ENCODE peak calls at places on chromosomes 2 and 18, in seven cellular contexts. One of them, this sample, is unnamed.

GRCh38 chr2:95043300-95043786 is 17.8 kb downstream of the MAL start:
- DNase-seq in astrocyte of the spinal cord: peak; percentile 71
- DNase-seq in suprapubic skin: no peak
- DNase-seq in endothelial cell: no peak
- DNase-seq in left lung: peak; percentile 90
- DNase-seq in coronary artery: peak; percentile 85
- DNase-seq in ovary: peak; percentile 35
- DNase-seq in this sample: no peak

GRCh38 chr2:26235089-26235488 is 9.3 kb downstream of the HADHA start:
- DNase-seq in ovary: no peak
- DNase-seq in left lung: no peak
- DNase-seq in endothelial cell: no peak
- DNase-seq in astrocyte of the spinal cord: no peak
- DNase-seq in suprapubic skin: no peak
- DNase-seq in coronary artery: no peak
- DNase-seq in this sample: no peak

GRCh38 chr18:11981383-11981632 is at the start of gene IMPA2:
- DNase-seq in astrocyte of the spinal cord: no peak
- DNase-seq in endothelial cell: no peak
- DNase-seq in left lung: no peak
- DNase-seq in coronary artery: no peak
- DNase-seq in ovary: no peak
- DNase-seq in suprapubic skin: no peak
- DNase-seq in this sample: no peak

GRCh38 chr2:190843874-190844699 is 36.5 kb upstream of the GLS start:
- DNase-seq in left lung: no peak
- DNase-seq in endothelial cell: no peak
- DNase-seq in ovary: no peak
- DNase-seq in astrocyte of the spinal cord: no peak
- DNase-seq in coronary artery: no peak
- DNase-seq in suprapubic skin: no peak
- DNase-seq in this sample: no peak

GRCh38 chr18:48831802-48832201 is 119.0 kb downstream of the SMAD7 start:
- DNase-seq in ovary: no peak
- DNase-seq in suprapubic skin: peak; percentile 31
- DNase-seq in coronary artery: no peak
- DNase-seq in astrocyte of the spinal cord: no peak
- DNase-seq in left lung: no peak
- DNase-seq in endothelial cell: no peak
- DNase-seq in this sample: no peak

GRCh38 chr18:24517554-24517953 is 57.1 kb downstream of the HRH4 start:
- DNase-seq in endothelial cell: no peak
- DNase-seq in astrocyte of the spinal cord: no peak
- DNase-seq in ovary: no peak
- DNase-seq in left lung: no peak
- DNase-seq in coronary artery: no peak
- DNase-seq in suprapubic skin: no peak
- DNase-seq in this sample: no peak

GRCh38 chr18:35163736-35164532 is 76.9 kb upstream of the ZNF397 start:
- DNase-seq in astrocyte of the spinal cord: no peak
- DNase-seq in endothelial cell: no peak
- DNase-seq in ovary: no peak
- DNase-seq in coronary artery: no peak
- DNase-seq in left lung: no peak
- DNase-seq in suprapubic skin: no peak
- DNase-seq in this sample: no peak

GRCh38 chr2:74026674-74027294 is 42.1 kb downstream of the TET3 start:
- DNase-seq in suprapubic skin: no peak
- DNase-seq in coronary artery: peak; percentile 49
- DNase-seq in endothelial cell: no peak
- DNase-seq in astrocyte of the spinal cord: no peak
- DNase-seq in left lung: no peak
- DNase-seq in ovary: no peak
- DNase-seq in this sample: no peak

GRCh38 chr2:128563348-128563687 is 244.7 kb upstream of the HS6ST1 start:
- DNase-seq in coronary artery: peak; percentile 86
- DNase-seq in suprapubic skin: no peak
- DNase-seq in astrocyte of the spinal cord: peak; percentile 91
- DNase-seq in ovary: peak; percentile 82
- DNase-seq in endothelial cell: no peak
- DNase-seq in left lung: peak; percentile 72
- DNase-seq in this sample: no peak

GRCh38 chr18:21110667-21111350 is 804 bp downstream of the ROCK1 start:
- DNase-seq in suprapubic skin: peak; percentile 84
- DNase-seq in astrocyte of the spinal cord: peak; percentile 32
- DNase-seq in left lung: peak; percentile 66
- DNase-seq in endothelial cell: peak; percentile 45
- DNase-seq in ovary: no peak
- DNase-seq in coronary artery: peak; percentile 77
- DNase-seq in this sample: no peak

GRCh38 chr2:13858626-13859025 is 773.9 kb upstream of the LRATD1 start:
- DNase-seq in astrocyte of the spinal cord: peak; percentile 56
- DNase-seq in ovary: no peak
- DNase-seq in left lung: no peak
- DNase-seq in endothelial cell: no peak
- DNase-seq in suprapubic skin: no peak
- DNase-seq in coronary artery: no peak
- DNase-seq in this sample: no peak

GRCh38 chr2:10337449-10337848 is 34.7 kb downstream of the HPCAL1 start:
- DNase-seq in left lung: no peak
- DNase-seq in ovary: no peak
- DNase-seq in astrocyte of the spinal cord: no peak
- DNase-seq in endothelial cell: no peak
- DNase-seq in coronary artery: no peak
- DNase-seq in suprapubic skin: no peak
- DNase-seq in this sample: no peak

GRCh38 chr2:51789908-51790307 is 758.0 kb upstream of the NRXN1 start:
- DNase-seq in ovary: no peak
- DNase-seq in suprapubic skin: no peak
- DNase-seq in endothelial cell: no peak
- DNase-seq in astrocyte of the spinal cord: no peak
- DNase-seq in coronary artery: no peak
- DNase-seq in left lung: no peak
- DNase-seq in this sample: no peak

GRCh38 chr2:240578488-240578887 is 8.0 kb upstream of the CAPN10 start:
- DNase-seq in astrocyte of the spinal cord: no peak
- DNase-seq in coronary artery: no peak
- DNase-seq in suprapubic skin: no peak
- DNase-seq in ovary: no peak
- DNase-seq in left lung: no peak
- DNase-seq in endothelial cell: no peak
- DNase-seq in this sample: no peak

GRCh38 chr2:220704810-220705209 is 867.3 kb downstream of the EPHA4 start:
- DNase-seq in coronary artery: no peak
- DNase-seq in endothelial cell: no peak
- DNase-seq in astrocyte of the spinal cord: no peak
- DNase-seq in left lung: no peak
- DNase-seq in suprapubic skin: no peak
- DNase-seq in ovary: no peak
- DNase-seq in this sample: no peak
- TF ChIP-seq CTCF in coronary artery: no peak
- TF ChIP-seq CTCF in endothelial cell: no peak
- TF ChIP-seq CTCF in astrocyte of the spinal cord: no peak
- TF ChIP-seq CTCF in left lung: no peak
- TF ChIP-seq CTCF in suprapubic skin: no peak
- TF ChIP-seq CTCF in ovary: no peak
- TF ChIP-seq CTCF in this sample: no peak

GRCh38 chr18:26051845-26052244 is 38.6 kb downstream of the SS18 start:
- DNase-seq in astrocyte of the spinal cord: no peak
- DNase-seq in ovary: no peak
- DNase-seq in coronary artery: no peak
- DNase-seq in endothelial cell: no peak
- DNase-seq in suprapubic skin: no peak
- DNase-seq in left lung: no peak
- DNase-seq in this sample: no peak
- TF ChIP-seq CTCF in astrocyte of the spinal cord: no peak
- TF ChIP-seq CTCF in ovary: no peak
- TF ChIP-seq CTCF in coronary artery: no peak
- TF ChIP-seq CTCF in endothelial cell: no peak
- TF ChIP-seq CTCF in suprapubic skin: no peak
- TF ChIP-seq CTCF in left lung: no peak
- TF ChIP-seq CTCF in this sample: no peak

GRCh38 chr18:6712401-6712800 is 17.1 kb upstream of the ARHGAP28 start:
- DNase-seq in ovary: no peak
- DNase-seq in coronary artery: no peak
- DNase-seq in astrocyte of the spinal cord: no peak
- DNase-seq in suprapubic skin: no peak
- DNase-seq in left lung: no peak
- DNase-seq in endothelial cell: no peak
- DNase-seq in this sample: no peak
- TF ChIP-seq CTCF in ovary: no peak
- TF ChIP-seq CTCF in coronary artery: no peak
- TF ChIP-seq CTCF in astrocyte of the spinal cord: no peak
- TF ChIP-seq CTCF in suprapubic skin: no peak
- TF ChIP-seq CTCF in left lung: no peak
- TF ChIP-seq CTCF in endothelial cell: peak; percentile 22
- TF ChIP-seq CTCF in this sample: no peak

GRCh38 chr2:37085731-37086147 is 1.4 kb downstream of the GPATCH11 start:
- DNase-seq in suprapubic skin: no peak
- DNase-seq in endothelial cell: no peak
- DNase-seq in left lung: no peak
- DNase-seq in astrocyte of the spinal cord: peak; percentile 66
- DNase-seq in ovary: no peak
- DNase-seq in coronary artery: no peak
- DNase-seq in this sample: peak; percentile 46
- TF ChIP-seq CTCF in suprapubic skin: no peak
- TF ChIP-seq CTCF in endothelial cell: no peak
- TF ChIP-seq CTCF in left lung: no peak
- TF ChIP-seq CTCF in astrocyte of the spinal cord: no peak
- TF ChIP-seq CTCF in ovary: no peak
- TF ChIP-seq CTCF in coronary artery: no peak
- TF ChIP-seq CTCF in this sample: no peak